ENCODE peak calls at places on chromosome 21, in six cellular contexts. One of them, this sample, is unnamed.

GRCh38 chr21:43210454-43211084 is 41.8 kb downstream of the CRYAA start:
- DNase-seq in stimulated activated CD4-positive, alpha-beta T cell treated with anti-CD3 and anti-CD28 coated beads, Interleukin-15, amount 100 ng/mL, for 24 hours: no peak
- DNase-seq in iris pigment epithelial cell: no peak
- DNase-seq in RWPE1: no peak
- DNase-seq in kidney: peak
- DNase-seq in CD8-positive, alpha-beta T cell: no peak
- DNase-seq in this sample: no peak

GRCh38 chr21:28421716-28422480 is 570.8 kb downstream of the LTN1 start:
- DNase-seq in iris pigment epithelial cell: peak
- DNase-seq in kidney: no peak
- DNase-seq in RWPE1: peak
- DNase-seq in CD8-positive, alpha-beta T cell: no peak
- DNase-seq in stimulated activated CD4-positive, alpha-beta T cell treated with anti-CD3 and anti-CD28 coated beads, Interleukin-15, amount 100 ng/mL, for 24 hours: no peak
- DNase-seq in this sample: no peak

GRCh38 chr21:44800103-44800502 is 1.5 kb downstream of the UBE2G2 start:
- DNase-seq in iris pigment epithelial cell: no peak
- DNase-seq in kidney: no peak
- DNase-seq in CD8-positive, alpha-beta T cell: no peak
- DNase-seq in stimulated activated CD4-positive, alpha-beta T cell treated with anti-CD3 and anti-CD28 coated beads, Interleukin-15, amount 100 ng/mL, for 24 hours: peak
- DNase-seq in RWPE1: peak
- DNase-seq in this sample: no peak

GRCh38 chr21:46603228-46603627 is 1.7 kb downstream of the S100B start:
- DNase-seq in iris pigment epithelial cell: no peak
- DNase-seq in stimulated activated CD4-positive, alpha-beta T cell treated with anti-CD3 and anti-CD28 coated beads, Interleukin-15, amount 100 ng/mL, for 24 hours: no peak
- DNase-seq in RWPE1: no peak
- DNase-seq in kidney: no peak
- DNase-seq in CD8-positive, alpha-beta T cell: no peak
- DNase-seq in this sample: no peak

GRCh38 chr21:25385912-25386474 is 221.3 kb downstream of the MRPL39 start:
- DNase-seq in CD8-positive, alpha-beta T cell: no peak
- DNase-seq in stimulated activated CD4-positive, alpha-beta T cell treated with anti-CD3 and anti-CD28 coated beads, Interleukin-15, amount 100 ng/mL, for 24 hours: no peak
- DNase-seq in kidney: no peak
- DNase-seq in RWPE1: peak
- DNase-seq in iris pigment epithelial cell: peak
- DNase-seq in this sample: no peak

GRCh38 chr21:42040411-42041180 is 30.4 kb upstream of the ZBTB21 start:
- DNase-seq in iris pigment epithelial cell: peak
- DNase-seq in CD8-positive, alpha-beta T cell: no peak
- DNase-seq in RWPE1: peak
- DNase-seq in stimulated activated CD4-positive, alpha-beta T cell treated with anti-CD3 and anti-CD28 coated beads, Interleukin-15, amount 100 ng/mL, for 24 hours: no peak
- DNase-seq in kidney: peak
- DNase-seq in this sample: no peak

GRCh38 chr21:33229776-33230517 is at the start of gene IFNAR2:
- DNase-seq in CD8-positive, alpha-beta T cell: peak
- DNase-seq in iris pigment epithelial cell: peak
- DNase-seq in RWPE1: peak
- DNase-seq in stimulated activated CD4-positive, alpha-beta T cell treated with anti-CD3 and anti-CD28 coated beads, Interleukin-15, amount 100 ng/mL, for 24 hours: peak
- DNase-seq in kidney: peak
- DNase-seq in this sample: peak

GRCh38 chr21:42535602-42536171 is 22.0 kb downstream of the SLC37A1 start:
- DNase-seq in kidney: peak
- DNase-seq in iris pigment epithelial cell: no peak
- DNase-seq in CD8-positive, alpha-beta T cell: no peak
- DNase-seq in stimulated activated CD4-positive, alpha-beta T cell treated with anti-CD3 and anti-CD28 coated beads, Interleukin-15, amount 100 ng/mL, for 24 hours: no peak
- DNase-seq in RWPE1: no peak
- DNase-seq in this sample: peak

GRCh38 chr21:26438976-26439375 is 134.1 kb downstream of the CYYR1 start:
- DNase-seq in stimulated activated CD4-positive, alpha-beta T cell treated with anti-CD3 and anti-CD28 coated beads, Interleukin-15, amount 100 ng/mL, for 24 hours: no peak
- DNase-seq in iris pigment epithelial cell: no peak
- DNase-seq in RWPE1: no peak
- DNase-seq in CD8-positive, alpha-beta T cell: no peak
- DNase-seq in kidney: no peak
- DNase-seq in this sample: no peak

GRCh38 chr21:38819719-38820147 is 14.0 kb downstream of the ETS2 start:
- DNase-seq in RWPE1: peak
- DNase-seq in kidney: no peak
- DNase-seq in stimulated activated CD4-positive, alpha-beta T cell treated with anti-CD3 and anti-CD28 coated beads, Interleukin-15, amount 100 ng/mL, for 24 hours: no peak
- DNase-seq in CD8-positive, alpha-beta T cell: no peak
- DNase-seq in iris pigment epithelial cell: peak
- DNase-seq in this sample: no peak

GRCh38 chr21:42756580-42757250 is 103.3 kb downstream of the PDE9A start:
- DNase-seq in CD8-positive, alpha-beta T cell: no peak
- DNase-seq in RWPE1: no peak
- DNase-seq in kidney: no peak
- DNase-seq in stimulated activated CD4-positive, alpha-beta T cell treated with anti-CD3 and anti-CD28 coated beads, Interleukin-15, amount 100 ng/mL, for 24 hours: no peak
- DNase-seq in iris pigment epithelial cell: no peak
- DNase-seq in this sample: no peak

GRCh38 chr21:16502273-16502672 is 772.5 kb downstream of the USP25 start:
- DNase-seq in RWPE1: no peak
- DNase-seq in stimulated activated CD4-positive, alpha-beta T cell treated with anti-CD3 and anti-CD28 coated beads, Interleukin-15, amount 100 ng/mL, for 24 hours: no peak
- DNase-seq in iris pigment epithelial cell: no peak
- DNase-seq in CD8-positive, alpha-beta T cell: no peak
- DNase-seq in kidney: no peak
- DNase-seq in this sample: no peak

GRCh38 chr21:37257967-37258877 is 8.9 kb downstream of the VPS26C start:
- DNase-seq in RWPE1: peak
- DNase-seq in CD8-positive, alpha-beta T cell: peak
- DNase-seq in iris pigment epithelial cell: peak
- DNase-seq in stimulated activated CD4-positive, alpha-beta T cell treated with anti-CD3 and anti-CD28 coated beads, Interleukin-15, amount 100 ng/mL, for 24 hours: peak
- DNase-seq in kidney: peak
- DNase-seq in this sample: peak

GRCh38 chr21:45306832-45307571 is 19.3 kb upstream of the POFUT2 start:
- DNase-seq in iris pigment epithelial cell: peak
- DNase-seq in CD8-positive, alpha-beta T cell: no peak
- DNase-seq in kidney: peak
- DNase-seq in RWPE1: no peak
- DNase-seq in stimulated activated CD4-positive, alpha-beta T cell treated with anti-CD3 and anti-CD28 coated beads, Interleukin-15, amount 100 ng/mL, for 24 hours: no peak
- DNase-seq in this sample: peak

GRCh38 chr21:34825101-34825500 is 156.3 kb downstream of the CLIC6 start:
- DNase-seq in kidney: no peak
- DNase-seq in iris pigment epithelial cell: no peak
- DNase-seq in RWPE1: no peak
- DNase-seq in CD8-positive, alpha-beta T cell: no peak
- DNase-seq in stimulated activated CD4-positive, alpha-beta T cell treated with anti-CD3 and anti-CD28 coated beads, Interleukin-15, amount 100 ng/mL, for 24 hours: no peak
- DNase-seq in this sample: no peak

GRCh38 chr21:28489197-28489596 is 503.5 kb downstream of the LTN1 start:
- DNase-seq in kidney: no peak
- DNase-seq in iris pigment epithelial cell: no peak
- DNase-seq in stimulated activated CD4-positive, alpha-beta T cell treated with anti-CD3 and anti-CD28 coated beads, Interleukin-15, amount 100 ng/mL, for 24 hours: no peak
- DNase-seq in RWPE1: no peak
- DNase-seq in CD8-positive, alpha-beta T cell: no peak
- DNase-seq in this sample: no peak